ENCODE peak calls at places on chromosome 3, in four cellular contexts. One of them, this sample, is unnamed.

GRCh38 chr3:69710153-69710977 is 28.9 kb upstream of the MITF start:
- DNase-seq in progenitor cell of endocrine pancreas: no peak
- DNase-seq in bronchial epithelial cell: peak
- DNase-seq in tibial nerve: no peak
- DNase-seq in this sample: no peak

GRCh38 chr3:23760325-23760724 is 45.4 kb upstream of the UBE2E1 start:
- DNase-seq in progenitor cell of endocrine pancreas: no peak
- DNase-seq in bronchial epithelial cell: no peak
- DNase-seq in tibial nerve: no peak
- DNase-seq in this sample: no peak

GRCh38 chr3:52892290-52892624 is 5.1 kb downstream of the STIMATE start:
- DNase-seq in progenitor cell of endocrine pancreas: no peak
- DNase-seq in bronchial epithelial cell: no peak
- DNase-seq in tibial nerve: no peak
- DNase-seq in this sample: no peak

GRCh38 chr3:148796799-148797198 is 30.8 kb upstream of the CPB1 start:
- DNase-seq in progenitor cell of endocrine pancreas: no peak
- DNase-seq in bronchial epithelial cell: peak
- DNase-seq in tibial nerve: no peak
- DNase-seq in this sample: no peak

GRCh38 chr3:43373588-43373935 is 87.2 kb downstream of the SNRK start:
- DNase-seq in progenitor cell of endocrine pancreas: no peak
- DNase-seq in bronchial epithelial cell: peak
- DNase-seq in tibial nerve: no peak
- DNase-seq in this sample: no peak

GRCh38 chr3:120244834-120245225 is 40.2 kb downstream of the GPR156 start:
- DNase-seq in progenitor cell of endocrine pancreas: no peak
- DNase-seq in bronchial epithelial cell: no peak
- DNase-seq in tibial nerve: no peak
- DNase-seq in this sample: peak

GRCh38 chr3:71392277-71392676 is 191.3 kb downstream of the FOXP1 start:
- DNase-seq in progenitor cell of endocrine pancreas: no peak
- DNase-seq in bronchial epithelial cell: no peak
- DNase-seq in tibial nerve: no peak
- DNase-seq in this sample: no peak

GRCh38 chr3:141454906-141455602 is 31.8 kb upstream of the RASA2 start:
- DNase-seq in progenitor cell of endocrine pancreas: no peak
- DNase-seq in bronchial epithelial cell: peak
- DNase-seq in tibial nerve: peak
- DNase-seq in this sample: no peak

GRCh38 chr3:182962162-182962561 is 18.2 kb downstream of the DCUN1D1 start:
- DNase-seq in progenitor cell of endocrine pancreas: no peak
- DNase-seq in bronchial epithelial cell: no peak
- DNase-seq in tibial nerve: peak
- DNase-seq in this sample: no peak

GRCh38 chr3:143443851-143444331 is 324.3 kb downstream of the CHST2 start:
- DNase-seq in progenitor cell of endocrine pancreas: no peak
- DNase-seq in bronchial epithelial cell: peak
- DNase-seq in tibial nerve: peak
- DNase-seq in this sample: no peak

GRCh38 chr3:29609007-29609805 is 328.3 kb downstream of the RBMS3 start:
- DNase-seq in progenitor cell of endocrine pancreas: no peak
- DNase-seq in bronchial epithelial cell: no peak
- DNase-seq in tibial nerve: no peak
- DNase-seq in this sample: no peak

GRCh38 chr3:6994081-6994668 is 133.3 kb downstream of the GRM7 start:
- DNase-seq in progenitor cell of endocrine pancreas: no peak
- DNase-seq in bronchial epithelial cell: peak
- DNase-seq in tibial nerve: no peak
- DNase-seq in this sample: no peak

GRCh38 chr3:187750041-187750512 is 4.8 kb upstream of the BCL6 start:
- DNase-seq in progenitor cell of endocrine pancreas: peak
- DNase-seq in bronchial epithelial cell: peak
- DNase-seq in tibial nerve: no peak
- DNase-seq in this sample: no peak

GRCh38 chr3:115301364-115301860 is 154.3 kb upstream of the ZBTB20 start:
- DNase-seq in progenitor cell of endocrine pancreas: no peak
- DNase-seq in bronchial epithelial cell: peak
- DNase-seq in tibial nerve: no peak
- DNase-seq in this sample: no peak

GRCh38 chr3:40843208-40843624 is 318.5 kb downstream of the ZNF621 start:
- DNase-seq in progenitor cell of endocrine pancreas: no peak
- DNase-seq in bronchial epithelial cell: no peak
- DNase-seq in tibial nerve: no peak
- DNase-seq in this sample: no peak

GRCh38 chr3:45092132-45093031 is 53.8 kb downstream of the CDCP1 start:
- DNase-seq in progenitor cell of endocrine pancreas: no peak
- DNase-seq in bronchial epithelial cell: peak
- DNase-seq in tibial nerve: no peak
- DNase-seq in this sample: no peak
- TF ChIP-seq CTCF in progenitor cell of endocrine pancreas: no peak
- TF ChIP-seq CTCF in bronchial epithelial cell: no peak
- TF ChIP-seq CTCF in tibial nerve: no peak
- TF ChIP-seq CTCF in this sample: no peak

GRCh38 chr3:26345613-26346012 is 277.0 kb upstream of the LRRC3B start:
- DNase-seq in progenitor cell of endocrine pancreas: no peak
- DNase-seq in bronchial epithelial cell: no peak
- DNase-seq in tibial nerve: no peak
- DNase-seq in this sample: no peak
- TF ChIP-seq CTCF in progenitor cell of endocrine pancreas: no peak
- TF ChIP-seq CTCF in bronchial epithelial cell: no peak
- TF ChIP-seq CTCF in tibial nerve: no peak
- TF ChIP-seq CTCF in this sample: no peak

DNA sequence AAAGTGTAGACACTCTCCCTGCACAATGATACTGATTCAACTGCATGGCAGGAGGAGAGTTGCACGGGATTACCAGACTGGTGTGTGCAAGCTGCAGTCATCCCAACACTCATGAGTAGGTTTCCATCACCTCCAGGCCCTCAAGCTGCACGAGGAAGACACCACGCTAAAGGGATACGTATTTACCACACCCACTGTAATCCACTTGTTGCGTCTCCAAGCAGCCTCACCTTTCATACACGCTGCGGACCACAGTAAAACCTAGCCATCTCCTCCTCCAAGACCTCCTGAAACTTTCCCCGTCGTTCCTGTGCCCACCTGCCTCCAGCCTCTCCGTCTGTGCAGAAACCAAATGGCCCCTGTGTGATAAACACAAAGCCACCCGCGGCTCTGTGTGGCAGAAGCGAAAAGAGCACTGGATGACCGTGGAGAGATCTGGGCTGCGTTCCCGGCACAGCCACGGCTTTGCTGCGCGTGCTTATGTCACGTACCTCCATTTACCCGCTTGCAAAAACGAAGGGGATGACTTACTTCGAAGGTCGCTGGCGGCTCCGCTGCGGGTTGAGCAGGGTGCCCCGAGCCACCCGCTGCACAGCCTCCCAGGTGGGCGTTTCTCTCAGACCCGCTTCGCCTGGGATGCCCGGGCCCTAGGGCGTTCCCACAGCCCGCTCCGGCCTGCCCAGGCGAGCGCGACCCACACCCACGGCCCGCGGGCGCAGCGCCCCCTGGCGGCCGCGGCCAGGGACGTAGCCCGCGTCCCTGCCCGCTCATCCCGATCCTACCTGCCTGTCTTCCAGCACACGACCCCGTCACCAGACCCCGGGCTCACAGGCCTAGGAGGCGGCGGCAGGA is 638 bp downstream of the ABCC5 start:
- DNase-seq in progenitor cell of endocrine pancreas: peak
- DNase-seq in bronchial epithelial cell: no peak
- DNase-seq in tibial nerve: peak
- DNase-seq in this sample: peak
- TF ChIP-seq CTCF in progenitor cell of endocrine pancreas: peak
- TF ChIP-seq CTCF in bronchial epithelial cell: peak
- TF ChIP-seq CTCF in tibial nerve: peak
- TF ChIP-seq CTCF in this sample: peak

GRCh38 chr3:50675179-50676030 is 678 bp downstream of the DOCK3 start:
- DNase-seq in progenitor cell of endocrine pancreas: peak
- DNase-seq in bronchial epithelial cell: no peak
- DNase-seq in tibial nerve: no peak
- DNase-seq in this sample: peak
- TF ChIP-seq CTCF in progenitor cell of endocrine pancreas: peak
- TF ChIP-seq CTCF in bronchial epithelial cell: peak
- TF ChIP-seq CTCF in tibial nerve: no peak
- TF ChIP-seq CTCF in this sample: peak

GRCh38 chr3:32237670-32238026 is 832 bp upstream of the CMTM8 start:
- DNase-seq in progenitor cell of endocrine pancreas: no peak
- DNase-seq in bronchial epithelial cell: no peak
- DNase-seq in tibial nerve: no peak
- DNase-seq in this sample: no peak

GRCh38 chr3:32238816-32239637 is 547 bp downstream of the CMTM8 start:
- DNase-seq in progenitor cell of endocrine pancreas: peak
- DNase-seq in bronchial epithelial cell: no peak
- DNase-seq in tibial nerve: no peak
- DNase-seq in this sample: peak

GRCh38 chr3:32238027-32238815 is at the start of gene CMTM8:
- DNase-seq in progenitor cell of endocrine pancreas: peak
- DNase-seq in bronchial epithelial cell: peak
- DNase-seq in tibial nerve: peak
- DNase-seq in this sample: peak

GRCh38 chr3:32241100-32241499 is 2.6 kb downstream of the CMTM8 start:
- DNase-seq in progenitor cell of endocrine pancreas: no peak
- DNase-seq in bronchial epithelial cell: no peak
- DNase-seq in tibial nerve: no peak
- DNase-seq in this sample: no peak

DNA sequence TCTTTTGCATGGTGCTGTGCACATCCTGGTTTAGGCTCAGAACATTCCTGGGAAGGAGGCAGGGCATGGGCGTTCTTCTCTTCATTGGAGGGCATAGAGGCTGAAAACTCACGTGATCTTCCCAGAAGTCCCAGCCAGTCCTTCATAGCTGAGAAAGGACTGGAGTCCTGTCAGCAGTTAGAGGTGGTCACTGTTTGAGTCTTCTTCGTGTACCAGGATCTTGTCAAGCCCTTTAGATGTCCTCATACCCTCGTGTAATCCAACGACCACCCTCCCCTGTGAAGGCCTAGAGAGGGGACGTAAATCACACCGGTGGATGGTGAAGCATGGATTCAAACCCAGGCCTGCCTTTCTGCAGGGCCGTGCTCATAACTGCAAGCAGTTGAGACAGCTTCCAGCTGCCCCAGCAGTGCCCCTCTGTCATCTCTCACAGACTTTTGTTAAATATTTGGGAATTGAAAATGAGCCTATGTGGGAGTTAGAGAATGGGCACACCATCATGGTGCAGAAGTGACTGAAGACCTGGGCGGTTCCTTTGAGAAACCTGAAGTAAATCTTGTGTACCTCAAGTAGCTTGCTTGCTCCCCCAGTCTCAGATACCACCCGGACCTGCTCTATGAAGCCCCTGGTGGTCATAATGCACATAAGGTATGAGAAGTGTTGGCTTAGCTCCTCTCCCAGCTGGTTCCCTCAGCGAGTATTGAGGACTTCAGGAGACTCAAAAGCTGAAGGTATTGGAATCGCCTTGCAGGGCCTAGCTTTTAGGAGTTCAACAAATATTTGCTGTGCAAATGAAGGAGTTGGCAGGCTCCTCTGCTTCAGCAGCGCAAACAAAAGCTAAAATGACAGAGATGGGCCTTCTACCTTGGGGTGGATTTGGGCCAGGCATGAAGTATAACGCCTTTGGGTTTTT is 1.4 kb downstream of the CMTM8 start:
- DNase-seq in progenitor cell of endocrine pancreas: peak
- DNase-seq in bronchial epithelial cell: peak
- DNase-seq in tibial nerve: no peak
- DNase-seq in this sample: peak
- TF ChIP-seq CTCF in progenitor cell of endocrine pancreas: peak
- TF ChIP-seq CTCF in bronchial epithelial cell: peak
- TF ChIP-seq CTCF in tibial nerve: no peak
- TF ChIP-seq CTCF in this sample: peak

GRCh38 chr3:196563721-196564225 is 4.6 kb downstream of the WDR53 start:
- DNase-seq in progenitor cell of endocrine pancreas: no peak
- DNase-seq in bronchial epithelial cell: peak
- DNase-seq in tibial nerve: no peak
- DNase-seq in this sample: no peak

GRCh38 chr3:196557236-196557635 is 11.1 kb downstream of the WDR53 start:
- DNase-seq in progenitor cell of endocrine pancreas: no peak
- DNase-seq in bronchial epithelial cell: no peak
- DNase-seq in tibial nerve: no peak
- DNase-seq in this sample: no peak

GRCh38 chr3:196558476-196558875 is 9.9 kb downstream of the WDR53 start:
- DNase-seq in progenitor cell of endocrine pancreas: no peak
- DNase-seq in bronchial epithelial cell: no peak
- DNase-seq in tibial nerve: no peak
- DNase-seq in this sample: no peak

GRCh38 chr3:196555295-196555694 is 13.1 kb downstream of the WDR53 start:
- DNase-seq in progenitor cell of endocrine pancreas: no peak
- DNase-seq in bronchial epithelial cell: no peak
- DNase-seq in tibial nerve: no peak
- DNase-seq in this sample: no peak

GRCh38 chr3:196559826-196560225 is 8.5 kb downstream of the WDR53 start:
- DNase-seq in progenitor cell of endocrine pancreas: no peak
- DNase-seq in bronchial epithelial cell: peak
- DNase-seq in tibial nerve: no peak
- DNase-seq in this sample: no peak
- TF ChIP-seq CTCF in progenitor cell of endocrine pancreas: no peak
- TF ChIP-seq CTCF in bronchial epithelial cell: no peak
- TF ChIP-seq CTCF in tibial nerve: no peak
- TF ChIP-seq CTCF in this sample: no peak